ENCODE peak calls at places on chromosome 21, in ten cellular contexts. X is left ventricle myocardium inferior, Y is cardiac fibroblast, R is GM12864, K is omental fat pad, F is Calu3, W is esophagus squamous epithelium, M is IMR-90, U is epithelial cell of esophagus, G is progenitor cell of endocrine pancreas. T is an unnamed sample.

GRCh38 chr21:14742119-14742518 is 196.0 kb upstream of the SAMSN1 start:
- DNase-seq in X (no peak), Y (peak), R (no peak), K (no peak), F (no peak), W (no peak), M (no peak), U (peak), G (no peak), T (no peak)

GRCh38 chr21:16195896-16196443 is 466.2 kb downstream of the USP25 start:
- DNase-seq in X (no peak), Y (peak), R (no peak), K (no peak), F (no peak), W (no peak), M (no peak), U (peak), G (no peak), T (no peak)

GRCh38 chr21:38798481-38798882 is 7.2 kb upstream of the ETS2 start:
- DNase-seq in X (no peak), Y (peak), R (no peak), K (no peak), F (peak), W (no peak), M (no peak), U (peak), G (no peak), T (no peak)

GRCh38 chr21:44618909-44619308 is 7.0 kb downstream of the KRTAP10-8 start:
- DNase-seq in X (no peak), Y (no peak), R (no peak), K (no peak), F (no peak), W (no peak), M (no peak), U (no peak), G (no peak), T (no peak)

GRCh38 chr21:38990424-38990794 is 184.7 kb downstream of the ETS2 start:
- DNase-seq in X (no peak), Y (no peak), R (no peak), K (no peak), F (no peak), W (no peak), M (no peak), U (no peak), G (no peak), T (no peak)

GRCh38 chr21:21688877-21689276 is 690.7 kb downstream of the NCAM2 start:
- DNase-seq in X (no peak), Y (peak), R (no peak), K (no peak), F (no peak), W (no peak), M (peak), U (no peak), G (no peak), T (no peak)

GRCh38 chr21:37455504-37455911 is 88.9 kb downstream of the DYRK1A start:
- DNase-seq in X (no peak), Y (peak), R (no peak), K (no peak), F (no peak), W (no peak), M (peak), U (no peak), G (no peak), T (no peak)

GRCh38 chr21:41767606-41768370 is 936 bp upstream of the RIPK4 start:
- DNase-seq in X (no peak), Y (peak), R (no peak), K (no peak), F (no peak), W (no peak), M (peak), U (peak), G (no peak), T (no peak)

GRCh38 chr21:31173881-31174555 is 135.7 kb upstream of the KRTAP19-8 start:
- DNase-seq in X (peak), Y (no peak), R (no peak), K (no peak), F (no peak), W (no peak), M (no peak), U (no peak), G (no peak), T (no peak)

GRCh38 chr21:15000076-15000475 is 64.7 kb downstream of the NRIP1 start:
- DNase-seq in X (no peak), Y (peak), R (no peak), K (no peak), F (no peak), W (no peak), M (peak), U (no peak), G (no peak), T (no peak)

GRCh38 chr21:27590271-27590670 is 623.4 kb upstream of the ADAMTS5 start:
- DNase-seq in X (peak), Y (peak), R (no peak), K (no peak), F (no peak), W (no peak), M (no peak), U (no peak), G (no peak), T (no peak)

GRCh38 chr21:31606081-31606874 is 53.2 kb upstream of the SOD1 start:
- DNase-seq in X (no peak), Y (no peak), R (no peak), K (no peak), F (no peak), W (no peak), M (no peak), U (peak), G (no peak), T (no peak)

GRCh38 chr21:17527240-17527639 is 14.4 kb downstream of the CXADR start:
- DNase-seq in X (no peak), Y (peak), R (no peak), K (no peak), F (peak), W (no peak), M (peak), U (peak), G (no peak), T (no peak)

GRCh38 chr21:29521872-29522271 is 223.2 kb downstream of the BACH1 start:
- DNase-seq in X (no peak), Y (no peak), R (no peak), K (no peak), F (no peak), W (no peak), M (no peak), U (no peak), G (no peak), T (no peak)

GRCh38 chr21:41611966-41612606 is 104.1 kb upstream of the TMPRSS2 start:
- DNase-seq in X (no peak), Y (peak), R (no peak), K (no peak), F (peak), W (no peak), M (peak), U (peak), G (no peak), T (no peak)

GRCh38 chr21:17139696-17140095 is 373.1 kb upstream of the CXADR start:
- DNase-seq in X (no peak), Y (peak), R (no peak), K (no peak), F (no peak), W (no peak), M (no peak), U (peak), G (no peak), T (no peak)

GRCh38 chr21:29077651-29078090 is 4.2 kb upstream of the CCT8 start:
- DNase-seq in X (no peak), Y (peak), R (no peak), K (no peak), F (no peak), W (no peak), M (peak), U (peak), G (no peak), T (no peak)

GRCh38 chr21:31182231-31183129 is 144.2 kb upstream of the KRTAP19-8 start:
- DNase-seq in X (no peak), Y (no peak), R (no peak), K (no peak), F (no peak), W (no peak), M (no peak), U (no peak), G (no peak), T (no peak)

GRCh38 chr21:39183272-39184049 is at the start of gene PSMG1:
- DNase-seq in X (peak), Y (peak), R (peak), K (peak), F (peak), W (peak), M (peak), U (peak), G (peak), T (peak)

GRCh38 chr21:42474043-42474831 is 21.8 kb downstream of the RSPH1 start:
- DNase-seq in X (no peak), Y (peak), R (no peak), K (no peak), F (peak), W (no peak), M (no peak), U (peak), G (no peak), T (no peak)

GRCh38 chr21:44437696-44438431 is 17.4 kb upstream of the LRRC3 start:
- DNase-seq in X (no peak), Y (no peak), R (no peak), K (no peak), F (no peak), W (no peak), M (no peak), U (no peak), G (no peak), T (no peak)

GRCh38 chr21:28067015-28067414 is 925.7 kb downstream of the LTN1 start:
- DNase-seq in X (no peak), Y (no peak), R (no peak), K (no peak), F (no peak), W (no peak), M (no peak), U (no peak), G (no peak), T (no peak)

GRCh38 chr21:17388226-17388625 is 124.6 kb upstream of the CXADR start:
- DNase-seq in X (no peak), Y (no peak), R (no peak), K (no peak), F (no peak), W (no peak), M (no peak), U (no peak), G (no peak), T (no peak)

GRCh38 chr21:40555129-40555528 is 291.8 kb downstream of the DSCAM start:
- DNase-seq in X (no peak), Y (no peak), R (no peak), K (no peak), F (no peak), W (no peak), M (no peak), U (no peak), G (no peak), T (no peak)

GRCh38 chr21:40425981-40426380 is 421.0 kb downstream of the DSCAM start:
- DNase-seq in X (no peak), Y (no peak), R (no peak), K (no peak), F (no peak), W (no peak), M (no peak), U (no peak), G (no peak), T (no peak)

GRCh38 chr21:39715804-39716397 is 29.1 kb upstream of the IGSF5 start:
- DNase-seq in X (peak), Y (peak), R (no peak), K (peak), F (peak), W (no peak), M (peak), U (peak), G (peak), T (no peak)

GRCh38 chr21:31294691-31295090 is 49.4 kb downstream of the TIAM1 start:
- DNase-seq in X (no peak), Y (no peak), R (no peak), K (no peak), F (no peak), W (no peak), M (no peak), U (no peak), G (no peak), T (no peak)

GRCh38 chr21:29213513-29214385 is 83.3 kb downstream of the MAP3K7CL start:
- DNase-seq in X (no peak), Y (no peak), R (no peak), K (no peak), F (no peak), W (no peak), M (no peak), U (no peak), G (no peak), T (no peak)

GRCh38 chr21:41610042-41610839 is 102.3 kb upstream of the TMPRSS2 start:
- DNase-seq in X (peak), Y (peak), R (no peak), K (no peak), F (peak), W (no peak), M (peak), U (peak), G (peak), T (no peak)

GRCh38 chr21:41032536-41032935 is 135.4 kb upstream of the BACE2 start:
- DNase-seq in X (no peak), Y (no peak), R (no peak), K (no peak), F (no peak), W (no peak), M (no peak), U (peak), G (no peak), T (no peak)

GRCh38 chr21:27425574-27425973 is 458.7 kb upstream of the ADAMTS5 start:
- DNase-seq in X (no peak), Y (peak), R (no peak), K (no peak), F (no peak), W (no peak), M (peak), U (no peak), G (no peak), T (no peak)

GRCh38 chr21:26795866-26796329 is 49.3 kb downstream of the ADAMTS1 start:
- DNase-seq in X (peak), Y (peak), R (no peak), K (peak), F (peak), W (no peak), M (peak), U (peak), G (no peak), T (no peak)

GRCh38 chr21:44982558-44983244 is 42.9 kb downstream of the SLX9 start:
- DNase-seq in X (peak), Y (peak), R (no peak), K (no peak), F (no peak), W (no peak), M (peak), U (peak), G (no peak), T (no peak)

GRCh38 chr21:38839370-38839681 is 33.6 kb downstream of the ETS2 start:
- DNase-seq in X (no peak), Y (peak), R (no peak), K (no peak), F (no peak), W (no peak), M (no peak), U (no peak), G (no peak), T (no peak)

GRCh38 chr21:38761531-38761930 is 44.2 kb upstream of the ETS2 start:
- DNase-seq in X (no peak), Y (no peak), R (no peak), K (no peak), F (no peak), W (no peak), M (no peak), U (no peak), G (no peak), T (no peak)

GRCh38 chr21:44455524-44456206 is 355 bp downstream of the LRRC3 start:
- DNase-seq in X (peak), Y (peak), R (no peak), K (no peak), F (peak), W (no peak), M (no peak), U (peak), G (no peak), T (peak)

GRCh38 chr21:40595806-40596205 is 251.2 kb downstream of the DSCAM start:
- DNase-seq in X (no peak), Y (no peak), R (no peak), K (no peak), F (no peak), W (no peak), M (no peak), U (peak), G (no peak), T (no peak)

DNA sequence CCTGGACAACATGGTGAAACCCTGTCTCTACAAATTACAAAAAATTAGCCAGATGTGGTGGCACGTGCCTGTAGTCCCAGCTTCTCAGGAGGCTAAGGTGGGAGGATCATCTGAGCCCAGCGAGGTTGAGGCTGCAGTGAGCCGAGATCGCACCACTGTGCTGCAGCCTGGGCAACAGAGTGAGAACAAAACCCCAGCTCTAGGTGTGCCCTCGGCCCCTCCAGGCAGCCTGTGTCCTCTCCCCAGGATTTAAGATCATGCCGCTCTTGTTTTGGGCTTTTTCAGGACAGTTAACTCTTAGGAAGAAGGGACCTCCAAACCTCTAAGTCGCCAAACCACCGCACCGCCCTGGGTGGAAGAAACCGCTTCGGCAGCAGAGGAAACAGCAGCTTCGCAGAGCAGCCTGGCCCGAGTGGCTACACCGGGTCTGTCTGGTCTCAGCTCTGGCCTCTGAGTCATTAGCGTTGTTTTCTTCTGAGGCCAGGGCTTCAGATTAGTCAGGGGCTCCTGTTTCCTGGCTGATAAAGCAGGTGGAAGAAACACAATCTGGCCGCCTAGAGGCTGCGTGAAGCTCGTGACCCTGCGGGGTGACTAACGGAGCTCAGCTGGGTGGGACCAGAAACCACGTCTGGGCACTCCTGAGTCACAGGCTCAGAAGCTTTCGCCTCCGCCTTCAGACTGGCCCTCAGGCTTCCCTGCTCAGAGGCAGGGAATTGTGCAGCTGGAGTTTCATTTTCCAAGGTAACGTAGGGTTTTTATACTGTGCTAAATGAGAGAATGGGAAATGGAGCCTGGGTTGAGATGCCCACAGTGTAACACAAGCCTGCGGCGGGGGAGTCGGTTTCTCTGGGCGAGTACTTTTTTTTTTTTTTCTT is 44.7 kb downstream of the CHAF1B start:
- DNase-seq in X (peak), Y (peak), R (peak), K (peak), F (peak), W (peak), M (peak), U (peak), G (peak), T (no peak)
- TF ChIP-seq CTCF in X (no peak), Y (no peak), R (peak), K (no peak), F (no peak), W (peak), M (no peak), U (peak), G (peak), T (peak)

GRCh38 chr21:24514081-24514733 is 1093.1 kb downstream of the MRPL39 start:
- DNase-seq in X (no peak), Y (peak), R (no peak), K (no peak), F (no peak), W (no peak), M (peak), U (peak), G (no peak), T (no peak)
- TF ChIP-seq CTCF in X (peak), Y (peak), R (peak), K (no peak), F (no peak), W (no peak), M (peak), U (peak), G (peak), T (peak)

GRCh38 chr21:25281134-25281533 is 326.1 kb downstream of the MRPL39 start:
- DNase-seq in X (no peak), Y (no peak), R (no peak), K (no peak), F (no peak), W (no peak), M (no peak), U (no peak), G (no peak), T (no peak)

GRCh38 chr21:25280061-25280460 is 327.2 kb downstream of the MRPL39 start:
- DNase-seq in X (no peak), Y (no peak), R (no peak), K (no peak), F (no peak), W (no peak), M (no peak), U (no peak), G (no peak), T (no peak)

DNA sequence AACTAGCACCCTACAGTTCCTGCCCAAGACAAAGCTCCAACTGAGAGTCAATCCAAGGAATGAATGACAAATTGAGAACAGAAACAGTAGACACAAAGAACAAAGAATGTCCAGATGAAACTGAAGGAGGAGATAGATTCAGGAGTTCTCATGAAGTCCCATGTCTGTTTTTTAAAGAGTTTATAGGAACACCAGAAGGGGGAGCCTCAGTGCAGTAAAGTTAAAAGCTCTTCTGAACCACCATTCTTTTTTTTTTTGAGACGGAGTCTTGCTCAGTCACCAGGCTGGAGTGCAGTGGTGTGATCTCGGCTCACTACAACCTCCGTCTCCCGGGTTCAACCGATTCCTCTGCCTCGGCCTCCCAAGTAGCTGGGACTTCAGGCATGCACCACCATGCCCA is 323.6 kb downstream of the MRPL39 start:
- DNase-seq in X (no peak), Y (peak), R (peak), K (no peak), F (no peak), W (no peak), M (peak), U (peak), G (no peak), T (no peak)
- TF ChIP-seq CTCF in X (no peak), Y (peak), R (peak), K (no peak), F (no peak), W (no peak), M (peak), U (peak), G (peak), T (peak)

GRCh38 chr21:20443558-20444155 is 554.6 kb upstream of the NCAM2 start:
- DNase-seq in X (no peak), Y (no peak), R (no peak), K (no peak), F (no peak), W (no peak), M (no peak), U (no peak), G (no peak), T (no peak)
- TF ChIP-seq CTCF in X (peak), Y (peak), R (peak), K (no peak), F (no peak), W (no peak), M (no peak), U (no peak), G (peak), T (peak)

T was measured in type B pancreatic cell.